ENCODE peak calls at places on chromosomes 11 and 22, in five cellular contexts. O, X, L, J and Q are unnamed samples.

GRCh38 chr22:46617250-46618103 is 2.7 kb upstream of the GRAMD4 start:
- DNase-seq in L (no peak), X (no peak), J (no peak), O (no peak), Q (no peak)

GRCh38 chr11:14748093-14748492 is 104.5 kb downstream of the PDE3B start:
- DNase-seq in X (no peak), L (no peak), O (no peak), J (no peak), Q (no peak)

GRCh38 chr11:44335052-44335894 is 25.3 kb upstream of the ALX4 start:
- DNase-seq in L (no peak), O (no peak), X (no peak), J (no peak), Q (no peak)

GRCh38 chr11:69049490-69049867 is 747 bp downstream of the TPCN2 start:
- DNase-seq in X (no peak), O (no peak), J (no peak), L (no peak), Q (peak)

GRCh38 chr11:48001438-48002021 is 21.2 kb downstream of the PTPRJ start:
- DNase-seq in J (peak), X (peak), L (no peak), O (no peak), Q (no peak)

GRCh38 chr22:44033689-44034088 is 9.6 kb downstream of the PARVB start:
- DNase-seq in L (no peak), X (no peak), O (no peak), J (no peak), Q (no peak)

GRCh38 chr22:39448205-39449054 is 8.4 kb upstream of the MGAT3 start:
- DNase-seq in O (no peak), L (no peak), X (no peak), J (no peak), Q (peak)

GRCh38 chr11:13268791-13269190 is 8.8 kb upstream of the BMAL1 start:
- DNase-seq in L (no peak), O (no peak), J (no peak), X (no peak), Q (no peak)

GRCh38 chr11:121659811-121660210 is 207.0 kb upstream of the SORL1-AS1 start:
- DNase-seq in J (no peak), O (no peak), L (no peak), X (no peak), Q (no peak)

GRCh38 chr22:22702159-22702873 is 57.9 kb downstream of the GGTLC2 start:
- DNase-seq in J (no peak), L (no peak), X (no peak), O (no peak), Q (peak)

GRCh38 chr22:43829448-43829821 is 17.3 kb upstream of the EFCAB6 start:
- DNase-seq in O (no peak), X (no peak), J (no peak), L (peak), Q (no peak)

GRCh38 chr11:68980776-68981065 is at the start of gene MRGPRD:
- DNase-seq in X (no peak), L (no peak), O (no peak), J (no peak), Q (no peak)

GRCh38 chr11:33893711-33894401 is 2.0 kb upstream of the LMO2 start:
- DNase-seq in X (peak), O (no peak), L (no peak), J (no peak), Q (no peak)

GRCh38 chr11:31764766-31765165 is 46.4 kb downstream of the PAX6 start:
- DNase-seq in L (no peak), J (no peak), X (no peak), O (no peak), Q (no peak)

GRCh38 chr22:47623740-47624103 is 861.3 kb downstream of the TBC1D22A start:
- DNase-seq in X (no peak), J (no peak), L (no peak), O (no peak), Q (no peak)

GRCh38 chr11:69055598-69056516 is 7.1 kb downstream of the TPCN2 start:
- DNase-seq in O (no peak), L (peak), X (no peak), J (no peak), Q (peak)

GRCh38 chr22:25853078-25853477 is 111.1 kb downstream of the MYO18B start:
- DNase-seq in L (no peak), O (no peak), X (no peak), J (no peak), Q (no peak)

GRCh38 chr11:65553301-65554001 is 4.7 kb downstream of the LTBP3 start:
- DNase-seq in X (no peak), J (no peak), O (no peak), L (no peak), Q (peak)

GRCh38 chr11:6251120-6251733 is 8.4 kb upstream of the CCKBR start:
- DNase-seq in J (peak), L (peak), O (peak), X (peak), Q (peak)

GRCh38 chr22:46450931-46451660 is 86.3 kb downstream of the CELSR1 start:
- DNase-seq in J (no peak), X (no peak), L (no peak), O (no peak), Q (no peak)

GRCh38 chr22:39177791-39178190 is 25.3 kb upstream of the CBX7 start:
- DNase-seq in X (no peak), J (no peak), O (no peak), L (no peak), Q (no peak)

GRCh38 chr11:14189874-14190273 is 169.1 kb downstream of the RRAS2 start:
- DNase-seq in X (peak), L (no peak), O (no peak), J (no peak), Q (no peak)

GRCh38 chr11:75265851-75266531 is 25.4 kb downstream of the TPBGL start:
- DNase-seq in L (peak), X (peak), O (no peak), J (no peak), Q (no peak)

GRCh38 chr22:27138471-27138870 is 481.1 kb downstream of the MIAT start:
- DNase-seq in L (no peak), J (no peak), X (no peak), O (no peak), Q (no peak)

GRCh38 chr11:134562176-134562575 is 150.1 kb upstream of the B3GAT1 start:
- DNase-seq in O (no peak), X (no peak), L (no peak), J (no peak), Q (no peak)

GRCh38 chr11:73647459-73648100 is 1.2 kb downstream of the PLEKHB1 start:
- DNase-seq in L (peak), O (peak), X (peak), J (peak), Q (peak)

GRCh38 chr11:114876231-114876630 is 197.9 kb downstream of the NXPE2 start:
- DNase-seq in X (no peak), L (no peak), O (no peak), J (no peak), Q (no peak)